ENCODE peak calls at places on chromosome 21, in four cellular contexts. One of them, this sample, is unnamed.

GRCh38 chr21:21238882-21239400 is 240.7 kb downstream of the NCAM2 start:
- DNase-seq in HTR-8/SVneo: no peak
- DNase-seq in activated naive CD8-positive, alpha-beta T cell treated with anti-CD3 and anti-CD28 coated beads for 36 hours: no peak
- DNase-seq in heart left ventricle: no peak
- DNase-seq in this sample: no peak

GRCh38 chr21:25733859-25734653 is 648 bp downstream of the ATP5PF start:
- DNase-seq in HTR-8/SVneo: no peak
- DNase-seq in activated naive CD8-positive, alpha-beta T cell treated with anti-CD3 and anti-CD28 coated beads for 36 hours: peak; percentile 43
- DNase-seq in heart left ventricle: no peak
- DNase-seq in this sample: peak; percentile 15

GRCh38 chr21:33478858-33479678 is 706 bp downstream of the TMEM50B start:
- DNase-seq in HTR-8/SVneo: peak; percentile 12
- DNase-seq in activated naive CD8-positive, alpha-beta T cell treated with anti-CD3 and anti-CD28 coated beads for 36 hours: peak; percentile 37
- DNase-seq in heart left ventricle: peak; percentile 26
- DNase-seq in this sample: peak; percentile 23

GRCh38 chr21:45226540-45227326 is 61.0 kb downstream of the POFUT2 start:
- DNase-seq in HTR-8/SVneo: no peak
- DNase-seq in activated naive CD8-positive, alpha-beta T cell treated with anti-CD3 and anti-CD28 coated beads for 36 hours: no peak
- DNase-seq in heart left ventricle: no peak
- DNase-seq in this sample: no peak

GRCh38 chr21:38888956-38889605 is 83.4 kb downstream of the ETS2 start:
- DNase-seq in HTR-8/SVneo: no peak
- DNase-seq in activated naive CD8-positive, alpha-beta T cell treated with anti-CD3 and anti-CD28 coated beads for 36 hours: no peak
- DNase-seq in heart left ventricle: no peak
- DNase-seq in this sample: no peak

GRCh38 chr21:28419811-28420210 is 572.9 kb downstream of the LTN1 start:
- DNase-seq in HTR-8/SVneo: no peak
- DNase-seq in activated naive CD8-positive, alpha-beta T cell treated with anti-CD3 and anti-CD28 coated beads for 36 hours: no peak
- DNase-seq in heart left ventricle: no peak
- DNase-seq in this sample: no peak

GRCh38 chr21:33117268-33117888 is 47.4 kb downstream of the OLIG1 start:
- DNase-seq in HTR-8/SVneo: no peak
- DNase-seq in activated naive CD8-positive, alpha-beta T cell treated with anti-CD3 and anti-CD28 coated beads for 36 hours: no peak
- DNase-seq in heart left ventricle: no peak
- DNase-seq in this sample: no peak

GRCh38 chr21:34693192-34693810 is 24.5 kb downstream of the CLIC6 start:
- DNase-seq in HTR-8/SVneo: peak; percentile 67
- DNase-seq in activated naive CD8-positive, alpha-beta T cell treated with anti-CD3 and anti-CD28 coated beads for 36 hours: no peak
- DNase-seq in heart left ventricle: no peak
- DNase-seq in this sample: peak; percentile 42

GRCh38 chr21:35156293-35156976 is 107.3 kb upstream of the RUNX1 start:
- DNase-seq in HTR-8/SVneo: no peak
- DNase-seq in activated naive CD8-positive, alpha-beta T cell treated with anti-CD3 and anti-CD28 coated beads for 36 hours: no peak
- DNase-seq in heart left ventricle: no peak
- DNase-seq in this sample: no peak

GRCh38 chr21:36695671-36696389 is 3.1 kb upstream of the SIM2 start:
- DNase-seq in HTR-8/SVneo: no peak
- DNase-seq in activated naive CD8-positive, alpha-beta T cell treated with anti-CD3 and anti-CD28 coated beads for 36 hours: no peak
- DNase-seq in heart left ventricle: no peak
- DNase-seq in this sample: no peak

GRCh38 chr21:43985690-43986251 is 26.3 kb upstream of the TRAPPC10 start:
- DNase-seq in HTR-8/SVneo: no peak
- DNase-seq in activated naive CD8-positive, alpha-beta T cell treated with anti-CD3 and anti-CD28 coated beads for 36 hours: peak; percentile 18
- DNase-seq in heart left ventricle: no peak
- DNase-seq in this sample: no peak

GRCh38 chr21:37460196-37460595 is 93.6 kb downstream of the DYRK1A start:
- DNase-seq in HTR-8/SVneo: no peak
- DNase-seq in activated naive CD8-positive, alpha-beta T cell treated with anti-CD3 and anti-CD28 coated beads for 36 hours: no peak
- DNase-seq in heart left ventricle: no peak
- DNase-seq in this sample: no peak

GRCh38 chr21:38814126-38815059 is 8.7 kb downstream of the ETS2 start:
- DNase-seq in HTR-8/SVneo: no peak
- DNase-seq in activated naive CD8-positive, alpha-beta T cell treated with anti-CD3 and anti-CD28 coated beads for 36 hours: no peak
- DNase-seq in heart left ventricle: no peak
- DNase-seq in this sample: no peak

GRCh38 chr21:22791986-22792560 is 1793.9 kb downstream of the NCAM2 start:
- DNase-seq in HTR-8/SVneo: peak; percentile 36
- DNase-seq in activated naive CD8-positive, alpha-beta T cell treated with anti-CD3 and anti-CD28 coated beads for 36 hours: no peak
- DNase-seq in heart left ventricle: no peak
- DNase-seq in this sample: peak; percentile 45

GRCh38 chr21:43373387-43374227 is 53.3 kb downstream of the SIK1 start:
- DNase-seq in HTR-8/SVneo: no peak
- DNase-seq in activated naive CD8-positive, alpha-beta T cell treated with anti-CD3 and anti-CD28 coated beads for 36 hours: no peak
- DNase-seq in heart left ventricle: no peak
- DNase-seq in this sample: no peak

GRCh38 chr21:33968082-33968997 is 52.7 kb upstream of the ATP5PO start:
- DNase-seq in HTR-8/SVneo: peak; percentile 49
- DNase-seq in activated naive CD8-positive, alpha-beta T cell treated with anti-CD3 and anti-CD28 coated beads for 36 hours: no peak
- DNase-seq in heart left ventricle: no peak
- DNase-seq in this sample: peak; percentile 84

GRCh38 chr21:39385299-39386145 is 36.6 kb upstream of the HMGN1 start:
- DNase-seq in HTR-8/SVneo: no peak
- DNase-seq in activated naive CD8-positive, alpha-beta T cell treated with anti-CD3 and anti-CD28 coated beads for 36 hours: peak; percentile 74
- DNase-seq in heart left ventricle: peak; percentile 81
- DNase-seq in this sample: no peak

GRCh38 chr21:37341254-37341960 is 25.2 kb upstream of the DYRK1A start:
- DNase-seq in HTR-8/SVneo: peak; percentile 61
- DNase-seq in activated naive CD8-positive, alpha-beta T cell treated with anti-CD3 and anti-CD28 coated beads for 36 hours: no peak
- DNase-seq in heart left ventricle: no peak
- DNase-seq in this sample: peak; percentile 87

GRCh38 chr21:34881894-34882371 is 167.2 kb downstream of the RUNX1 start:
- DNase-seq in HTR-8/SVneo: peak; percentile 49
- DNase-seq in activated naive CD8-positive, alpha-beta T cell treated with anti-CD3 and anti-CD28 coated beads for 36 hours: no peak
- DNase-seq in heart left ventricle: no peak
- DNase-seq in this sample: peak; percentile 88

GRCh38 chr21:35333831-35334593 is 284.9 kb upstream of the RUNX1 start:
- DNase-seq in HTR-8/SVneo: no peak
- DNase-seq in activated naive CD8-positive, alpha-beta T cell treated with anti-CD3 and anti-CD28 coated beads for 36 hours: no peak
- DNase-seq in heart left ventricle: no peak
- DNase-seq in this sample: peak; percentile 9

GRCh38 chr21:38289697-38290096 is 32.9 kb downstream of the KCNJ15 start:
- DNase-seq in HTR-8/SVneo: peak; percentile 50
- DNase-seq in activated naive CD8-positive, alpha-beta T cell treated with anti-CD3 and anti-CD28 coated beads for 36 hours: no peak
- DNase-seq in heart left ventricle: peak; percentile 34
- DNase-seq in this sample: peak; percentile 99

GRCh38 chr21:45228171-45228641 is 59.5 kb downstream of the POFUT2 start:
- DNase-seq in HTR-8/SVneo: peak; percentile 88
- DNase-seq in activated naive CD8-positive, alpha-beta T cell treated with anti-CD3 and anti-CD28 coated beads for 36 hours: peak; percentile 77
- DNase-seq in heart left ventricle: no peak
- DNase-seq in this sample: peak; percentile 95

GRCh38 chr21:39373634-39374033 is 24.7 kb upstream of the HMGN1 start:
- DNase-seq in HTR-8/SVneo: no peak
- DNase-seq in activated naive CD8-positive, alpha-beta T cell treated with anti-CD3 and anti-CD28 coated beads for 36 hours: no peak
- DNase-seq in heart left ventricle: no peak
- DNase-seq in this sample: peak; percentile 63

GRCh38 chr21:35609263-35609662 is 451.1 kb downstream of the SETD4 start:
- DNase-seq in HTR-8/SVneo: no peak
- DNase-seq in activated naive CD8-positive, alpha-beta T cell treated with anti-CD3 and anti-CD28 coated beads for 36 hours: no peak
- DNase-seq in heart left ventricle: no peak
- DNase-seq in this sample: no peak

GRCh38 chr21:39319814-39320332 is 6.4 kb upstream of the BRWD1 start:
- DNase-seq in HTR-8/SVneo: no peak
- DNase-seq in activated naive CD8-positive, alpha-beta T cell treated with anti-CD3 and anti-CD28 coated beads for 36 hours: no peak
- DNase-seq in heart left ventricle: no peak
- DNase-seq in this sample: no peak

GRCh38 chr21:45541221-45542039 is 810 bp downstream of the SLC19A1 start:
- DNase-seq in HTR-8/SVneo: peak; percentile 86
- DNase-seq in activated naive CD8-positive, alpha-beta T cell treated with anti-CD3 and anti-CD28 coated beads for 36 hours: peak; percentile 87
- DNase-seq in heart left ventricle: peak; percentile 83
- DNase-seq in this sample: no peak

GRCh38 chr21:37620401-37620800 is 253.8 kb downstream of the DYRK1A start:
- DNase-seq in HTR-8/SVneo: no peak
- DNase-seq in activated naive CD8-positive, alpha-beta T cell treated with anti-CD3 and anti-CD28 coated beads for 36 hours: no peak
- DNase-seq in heart left ventricle: no peak
- DNase-seq in this sample: no peak

GRCh38 chr21:40276001-40276400 is 408.8 kb downstream of the PCP4 start:
- DNase-seq in HTR-8/SVneo: no peak
- DNase-seq in activated naive CD8-positive, alpha-beta T cell treated with anti-CD3 and anti-CD28 coated beads for 36 hours: no peak
- DNase-seq in heart left ventricle: no peak
- DNase-seq in this sample: no peak

GRCh38 chr21:42218836-42219605 is at the start of gene ABCG1:
- DNase-seq in HTR-8/SVneo: no peak
- DNase-seq in activated naive CD8-positive, alpha-beta T cell treated with anti-CD3 and anti-CD28 coated beads for 36 hours: peak; percentile 73
- DNase-seq in heart left ventricle: peak; percentile 67
- DNase-seq in this sample: no peak

GRCh38 chr21:14418920-14419319 is 36.0 kb upstream of the HSPA13 start:
- DNase-seq in HTR-8/SVneo: no peak
- DNase-seq in activated naive CD8-positive, alpha-beta T cell treated with anti-CD3 and anti-CD28 coated beads for 36 hours: no peak
- DNase-seq in heart left ventricle: no peak
- DNase-seq in this sample: no peak

GRCh38 chr21:33219300-33219699 is 10.4 kb upstream of the IFNAR2 start:
- DNase-seq in HTR-8/SVneo: no peak
- DNase-seq in activated naive CD8-positive, alpha-beta T cell treated with anti-CD3 and anti-CD28 coated beads for 36 hours: no peak
- DNase-seq in heart left ventricle: no peak
- DNase-seq in this sample: no peak

GRCh38 chr21:34807146-34807880 is 138.5 kb downstream of the CLIC6 start:
- DNase-seq in HTR-8/SVneo: peak; percentile 91
- DNase-seq in activated naive CD8-positive, alpha-beta T cell treated with anti-CD3 and anti-CD28 coated beads for 36 hours: peak; percentile 73
- DNase-seq in heart left ventricle: no peak
- DNase-seq in this sample: peak; percentile 93

GRCh38 chr21:35149698-35150097 is 100.6 kb upstream of the RUNX1 start:
- DNase-seq in HTR-8/SVneo: peak; percentile 29
- DNase-seq in activated naive CD8-positive, alpha-beta T cell treated with anti-CD3 and anti-CD28 coated beads for 36 hours: no peak
- DNase-seq in heart left ventricle: no peak
- DNase-seq in this sample: peak; percentile 57

GRCh38 chr21:44892536-44893277 is 19.2 kb upstream of the PTTG1IP start:
- DNase-seq in HTR-8/SVneo: peak; percentile 63
- DNase-seq in activated naive CD8-positive, alpha-beta T cell treated with anti-CD3 and anti-CD28 coated beads for 36 hours: peak; percentile 74
- DNase-seq in heart left ventricle: peak; percentile 66
- DNase-seq in this sample: no peak

GRCh38 chr21:35048706-35049617 is at the start of gene RUNX1:
- DNase-seq in HTR-8/SVneo: peak; percentile 56
- DNase-seq in activated naive CD8-positive, alpha-beta T cell treated with anti-CD3 and anti-CD28 coated beads for 36 hours: peak; percentile 82
- DNase-seq in heart left ventricle: peak; percentile 45
- DNase-seq in this sample: peak; percentile 87

GRCh38 chr21:29184047-29184446 is 53.6 kb downstream of the MAP3K7CL start:
- DNase-seq in HTR-8/SVneo: no peak
- DNase-seq in activated naive CD8-positive, alpha-beta T cell treated with anti-CD3 and anti-CD28 coated beads for 36 hours: no peak
- DNase-seq in heart left ventricle: no peak
- DNase-seq in this sample: no peak

GRCh38 chr21:14273736-14274538 is 58.0 kb downstream of the RBM11 start:
- DNase-seq in HTR-8/SVneo: no peak
- DNase-seq in activated naive CD8-positive, alpha-beta T cell treated with anti-CD3 and anti-CD28 coated beads for 36 hours: no peak
- DNase-seq in heart left ventricle: peak; percentile 47
- DNase-seq in this sample: no peak